ENCODE peak calls at places on chromosomes 6 and 20, in seven cellular contexts. V, Y, J, S, U, F and D are unnamed samples.

GRCh38 chr6:145241039-145241438 is 494.3 kb downstream of the EPM2A start:
- DNase-seq in F (no peak), V (peak; percentile 6), S (no peak), Y (no peak), U (peak; percentile 21), J (peak; percentile 53), D (no peak)

GRCh38 chr6:122144229-122144628 is 255.2 kb upstream of the HSF2 start:
- DNase-seq in Y (no peak), J (no peak), V (no peak), F (no peak), S (no peak), U (no peak), D (no peak)

GRCh38 chr6:106555767-106556166 is 73.5 kb downstream of the RTN4IP1 start:
- DNase-seq in J (no peak), F (no peak), S (no peak), V (no peak), Y (no peak), U (no peak), D (no peak)

GRCh38 chr20:50921055-50921454 is 10.2 kb downstream of the ADNP start:
- DNase-seq in F (no peak), U (no peak), J (peak; percentile 49), Y (no peak), V (peak; percentile 35), S (no peak), D (no peak)

GRCh38 chr6:105136433-105137350 is 43.1 kb downstream of the POPDC3 start:
- DNase-seq in S (peak; percentile 42), Y (peak; percentile 75), U (peak; percentile 77), J (peak; percentile 71), V (peak; percentile 55), F (no peak), D (peak; percentile 22)

GRCh38 chr6:8085053-8085511 is 17.3 kb downstream of the EEF1E1 start:
- DNase-seq in J (peak; percentile 91), V (peak; percentile 93), U (peak; percentile 95), S (no peak), F (no peak), Y (no peak), D (no peak)

GRCh38 chr6:138647006-138647405 is 126.6 kb upstream of the CCDC28A start:
- DNase-seq in F (no peak), U (no peak), S (no peak), J (peak; percentile 78), V (peak; percentile 50), Y (no peak), D (no peak)

GRCh38 chr20:40080059-40080652 is 608.9 kb downstream of the MAFB start:
- DNase-seq in S (no peak), F (no peak), V (no peak), U (no peak), J (no peak), Y (no peak), D (peak; percentile 27)

GRCh38 chr6:118708055-118708454 is 56.7 kb upstream of the CEP85L start:
- DNase-seq in S (no peak), F (no peak), U (peak; percentile 56), V (no peak), Y (no peak), J (peak; percentile 36), D (no peak)

GRCh38 chr6:151763938-151764680 is 43.4 kb upstream of the ESR1 start:
- DNase-seq in S (peak; percentile 27), Y (peak; percentile 90), U (peak; percentile 66), F (peak; percentile 50), V (peak; percentile 97), J (peak; percentile 95), D (peak; percentile 9)

GRCh38 chr20:63635431-63636141 is 8.7 kb upstream of the GMEB2 start:
- DNase-seq in F (peak; percentile 88), V (no peak), S (no peak), J (no peak), U (no peak), Y (no peak), D (no peak)

GRCh38 chr6:73873081-73873480 is 177.1 kb downstream of the CD109 start:
- DNase-seq in U (peak; percentile 11), J (no peak), F (no peak), S (no peak), V (no peak), Y (no peak), D (no peak)

GRCh38 chr6:12395898-12396297 is 105.7 kb downstream of the EDN1 start:
- DNase-seq in V (no peak), U (no peak), S (no peak), Y (no peak), J (peak; percentile 57), F (no peak), D (no peak)

GRCh38 chr6:47248446-47248845 is 61.3 kb downstream of the TNFRSF21 start:
- DNase-seq in V (no peak), Y (no peak), J (peak; percentile 50), S (no peak), U (no peak), F (no peak), D (no peak)

GRCh38 chr6:27471365-27472115 is 1.4 kb downstream of the ZNF184 start:
- DNase-seq in S (no peak), F (no peak), Y (no peak), U (peak; percentile 1), J (no peak), V (no peak), D (no peak)

GRCh38 chr6:168130683-168131371 is 51.8 kb upstream of the FRMD1 start:
- DNase-seq in U (no peak), V (no peak), J (no peak), F (peak; percentile 37), Y (no peak), S (no peak), D (no peak)

GRCh38 chr6:10584607-10585006 is 63.5 kb downstream of the GCNT2 start:
- DNase-seq in V (no peak), U (no peak), Y (no peak), S (no peak), F (no peak), J (no peak), D (no peak)
- H3K4me1 ChIP-seq in V (peaks cover 9% of the 10 kb centered on the region), U (peaks cover 8% of the 10 kb centered on the region), Y (peaks cover 24% of the 10 kb centered on the region), S (no peaks in the 10 kb centered on the region), F (no peaks in the 10 kb centered on the region), J (peaks cover 52% of the 10 kb centered on the region), D (peaks cover 13% of the 10 kb centered on the region)

DNA sequence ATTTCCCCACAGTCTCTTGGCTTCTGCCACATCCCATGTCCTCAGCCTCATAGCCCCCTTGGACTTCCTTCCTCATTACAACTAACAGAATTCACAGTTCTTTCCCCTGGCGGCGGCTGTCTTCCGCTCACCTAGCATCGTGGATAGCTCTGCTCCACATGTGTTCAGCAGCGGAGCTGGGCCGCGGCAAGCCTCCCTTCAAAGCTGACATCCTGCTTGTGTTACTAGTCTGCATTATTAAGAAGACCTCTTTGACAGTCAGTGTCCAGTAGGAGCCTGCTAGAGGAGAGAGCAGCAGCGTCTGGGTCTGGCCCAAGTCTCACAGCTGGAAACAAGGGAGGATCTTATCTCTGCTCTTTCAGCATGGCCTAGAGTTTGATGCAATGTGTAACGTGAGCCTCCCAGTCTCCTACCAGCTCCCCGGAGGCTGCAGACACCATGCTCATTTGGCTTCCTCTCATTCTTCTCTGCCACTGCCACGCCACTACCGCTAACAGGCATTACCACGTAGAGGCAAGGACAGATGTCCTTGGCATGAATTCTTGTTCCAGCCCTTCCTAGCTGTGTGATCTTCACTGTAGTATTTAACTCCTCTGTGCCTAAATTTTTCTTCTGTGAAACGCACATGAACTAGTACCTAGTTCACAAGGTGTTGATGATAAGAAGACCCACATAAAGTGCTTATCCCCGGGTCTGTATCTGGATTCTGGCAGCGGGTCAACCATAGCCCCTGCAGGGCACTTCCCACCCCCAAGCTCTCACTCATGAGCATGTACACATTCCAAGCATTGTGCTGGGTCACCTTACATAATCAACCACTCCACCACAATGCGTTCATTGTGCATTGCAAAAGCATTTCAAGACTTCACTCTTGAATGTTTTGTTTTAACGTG is 107.1 kb upstream of the BACH2 start:
- DNase-seq in Y (no peak), J (peak; percentile 93), V (peak; percentile 67), S (no peak), U (peak; percentile 56), F (no peak), D (no peak)
- H3K4me1 ChIP-seq in Y (peaks cover 6% of the 10 kb centered on the region), J (peaks cover 11% of the 10 kb centered on the region), V (peaks cover 31% of the 10 kb centered on the region), S (no peaks in the 10 kb centered on the region), U (peaks cover 6% of the 10 kb centered on the region), F (peaks cover 22% of the 10 kb centered on the region), D (peaks cover 4% of the 10 kb centered on the region)

GRCh38 chr6:35048631-35049083 is 92.5 kb downstream of the TCP11 start:
- DNase-seq in F (peak; percentile 53), V (no peak), Y (peak; percentile 64), J (peak; percentile 86), S (peak; percentile 87), U (peak; percentile 98), D (no peak)

GRCh38 chr6:35049346-35049745 is 91.8 kb downstream of the TCP11 start:
- DNase-seq in V (no peak), J (no peak), F (no peak), U (no peak), S (no peak), Y (no peak), D (no peak)

GRCh38 chr6:35050988-35051330 is 90.2 kb downstream of the TCP11 start:
- DNase-seq in F (no peak), U (no peak), S (no peak), Y (no peak), J (no peak), V (no peak), D (no peak)

GRCh38 chr6:35050291-35050987 is 90.7 kb downstream of the TCP11 start:
- DNase-seq in J (no peak), Y (no peak), F (no peak), S (no peak), U (peak; percentile 55), V (no peak), D (no peak)

DNA sequence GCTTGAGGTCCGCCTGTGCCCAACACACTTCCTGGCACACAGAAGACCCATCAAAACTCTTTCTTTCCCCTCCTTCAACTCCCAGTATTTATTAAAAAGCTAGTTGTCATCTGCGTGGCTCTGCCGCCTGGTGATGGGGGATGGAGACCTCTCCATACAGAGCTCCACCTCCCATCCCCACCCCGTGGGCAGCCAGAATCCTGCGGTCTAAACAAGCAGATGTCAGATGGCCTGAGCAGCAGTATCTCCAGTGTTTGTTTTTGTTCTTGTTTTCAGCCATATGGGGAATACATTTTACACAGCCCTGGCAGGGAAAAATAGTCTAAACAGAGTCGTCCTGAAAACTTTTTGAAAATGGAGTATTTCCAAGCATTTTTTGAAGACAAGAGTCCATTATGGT is 91.3 kb downstream of the TCP11 start:
- DNase-seq in V (no peak), U (peak; percentile 90), F (no peak), Y (peak; percentile 72), S (no peak), J (peak; percentile 79), D (no peak)
- H3K4me1 ChIP-seq in V (peaks cover 29% of the 10 kb centered on the region), U (peaks cover 35% of the 10 kb centered on the region), F (peaks cover 17% of the 10 kb centered on the region), Y (peaks cover 94% of the 10 kb centered on the region), S (peaks cover 21% of the 10 kb centered on the region), J (peaks cover 36% of the 10 kb centered on the region), D (peaks cover 9% of the 10 kb centered on the region)

GRCh38 chr20:31709939-31710338 is 12.7 kb downstream of the BCL2L1 start:
- DNase-seq in F (no peak), Y (no peak), U (no peak), V (no peak), S (no peak), J (no peak), D (no peak)

GRCh38 chr20:31707994-31708744 is 14.5 kb downstream of the BCL2L1 start:
- DNase-seq in Y (peak; percentile 62), F (no peak), V (no peak), U (no peak), S (peak; percentile 92), J (no peak), D (no peak)

GRCh38 chr20:31707258-31707615 is 15.4 kb downstream of the BCL2L1 start:
- DNase-seq in J (no peak), U (no peak), V (no peak), Y (no peak), S (no peak), F (no peak), D (no peak)

GRCh38 chr20:31710423-31711250 is 12.0 kb downstream of the BCL2L1 start:
- DNase-seq in S (peak; percentile 81), V (peak; percentile 98), F (no peak), Y (peak; percentile 38), J (no peak), U (no peak), D (no peak)

GRCh38 chr20:31708839-31709534 is 13.7 kb downstream of the BCL2L1 start:
- DNase-seq in F (no peak), Y (no peak), J (no peak), U (no peak), S (peak; percentile 95), V (no peak), D (no peak)
- H3K4me1 ChIP-seq in F (peaks cover 22% of the 10 kb centered on the region), Y (peaks cover 99% of the 10 kb centered on the region), J (peaks cover 18% of the 10 kb centered on the region), U (peaks cover 49% of the 10 kb centered on the region), S (peaks cover 94% of the 10 kb centered on the region), V (peaks cover 88% of the 10 kb centered on the region), D (peaks cover 5% of the 10 kb centered on the region)